ENCODE peak calls at places on chromosomes 3 and 15, in four cellular contexts. E is kidney glomerular epithelial cell; C is effector memory CD4-positive, alpha-beta T cell; A is B cell. J is an unnamed sample.

GRCh38 chr15:51069983-51070382 is 24.7 kb downstream of the TNFAIP8L3 start:
- DNase-seq in E (no peak), C (no peak), A (no peak), J (no peak)

GRCh38 chr3:14645453-14645852 is 6.1 kb upstream of the CCDC174 start:
- DNase-seq in E (no peak), C (no peak), A (no peak), J (no peak)

GRCh38 chr3:129233538-129233937 is 15.9 kb upstream of the COPG1 start:
- DNase-seq in E (no peak), C (no peak), A (peak), J (no peak)

GRCh38 chr15:99108993-99109392 is 4.1 kb downstream of the SYNM start:
- DNase-seq in E (no peak), C (no peak), A (no peak), J (no peak)

GRCh38 chr3:66588340-66588847 is 87.6 kb upstream of the LRIG1 start:
- DNase-seq in E (no peak), C (no peak), A (no peak), J (no peak)

GRCh38 chr3:161672478-161672877 is 175.9 kb downstream of the OTOL1 start:
- DNase-seq in E (no peak), C (no peak), A (no peak), J (no peak)

GRCh38 chr3:27186013-27186412 is 183.2 kb downstream of the NEK10 start:
- DNase-seq in E (no peak), C (no peak), A (no peak), J (no peak)

GRCh38 chr15:70149667-70150404 is 52.1 kb upstream of the TLE3 start:
- DNase-seq in E (peak), C (no peak), A (no peak), J (no peak)

GRCh38 chr3:51704511-51704950 is 2.3 kb upstream of the GRM2 start:
- DNase-seq in E (no peak), C (no peak), A (no peak), J (no peak)

GRCh38 chr3:190370369-190370768 is 17.6 kb upstream of the CLDN16 start:
- DNase-seq in E (no peak), C (no peak), A (no peak), J (no peak)

GRCh38 chr15:63000706-63001105 is 41.8 kb upstream of the TPM1 start:
- DNase-seq in E (no peak), C (no peak), A (no peak), J (no peak)

GRCh38 chr15:30065025-30065801 is 17.5 kb upstream of the GOLGA8J start:
- DNase-seq in E (peak), C (no peak), A (no peak), J (peak)

GRCh38 chr3:99638244-99638948 is at the start of gene COL8A1:
- DNase-seq in E (peak), C (no peak), A (no peak), J (peak)

GRCh38 chr3:39637807-39638206 is 170.3 kb downstream of the MOBP start:
- DNase-seq in E (peak), C (no peak), A (no peak), J (no peak)

GRCh38 chr15:80709542-80709941 is 14.4 kb downstream of the ABHD17C start:
- DNase-seq in E (no peak), C (no peak), A (no peak), J (no peak)

GRCh38 chr15:83733206-83733605 is 79.3 kb downstream of the ADAMTSL3 start:
- DNase-seq in E (peak), C (no peak), A (no peak), J (no peak)

GRCh38 chr15:51403072-51403878 is 61.8 kb downstream of the GLDN start:
- DNase-seq in E (peak), C (no peak), A (no peak), J (no peak)

GRCh38 chr15:91456251-91456718 is 356.2 kb downstream of the SV2B start:
- DNase-seq in E (no peak), C (no peak), A (no peak), J (no peak)

GRCh38 chr3:55180936-55181535 is 253.2 kb upstream of the LRTM1 start:
- DNase-seq in E (peak), C (no peak), A (no peak), J (no peak)

GRCh38 chr3:4508048-4508981 is 15.2 kb downstream of the ITPR1 start:
- DNase-seq in E (no peak), C (no peak), A (no peak), J (no peak)

GRCh38 chr3:174002543-174002942 is 605.0 kb downstream of the NLGN1 start:
- DNase-seq in E (peak), C (no peak), A (no peak), J (no peak)

GRCh38 chr3:45088959-45089358 is 57.2 kb downstream of the CDCP1 start:
- DNase-seq in E (no peak), C (no peak), A (no peak), J (no peak)

GRCh38 chr3:4841783-4842440 is 137.3 kb upstream of the BHLHE40 start:
- DNase-seq in E (no peak), C (no peak), A (no peak), J (no peak)

GRCh38 chr15:65939901-65940617 is 70.8 kb downstream of the RAB11A start:
- DNase-seq in E (peak), C (no peak), A (no peak), J (peak)

GRCh38 chr3:114903213-114903612 is 243.9 kb downstream of the ZBTB20 start:
- DNase-seq in E (no peak), C (no peak), A (no peak), J (no peak)

GRCh38 chr3:64612082-64612860 is 75.5 kb downstream of the ADAMTS9 start:
- DNase-seq in E (no peak), C (no peak), A (no peak), J (no peak)

GRCh38 chr15:82014989-82015388 is 30.8 kb downstream of the MEX3B start:
- DNase-seq in E (no peak), C (no peak), A (no peak), J (no peak)

GRCh38 chr15:40313531-40314398 is 6.0 kb upstream of the PLCB2 start:
- DNase-seq in E (no peak), C (peak), A (no peak), J (no peak)

GRCh38 chr3:61617041-61617440 is 55.7 kb downstream of the PTPRG start:
- DNase-seq in E (peak), C (no peak), A (no peak), J (no peak)

GRCh38 chr15:56537881-56538280 is 72.9 kb upstream of the MNS1 start:
- DNase-seq in E (no peak), C (peak), A (peak), J (no peak)

GRCh38 chr3:194587438-194587931 is 45.7 kb downstream of the TMEM44 start:
- DNase-seq in E (no peak), C (no peak), A (no peak), J (no peak)

GRCh38 chr3:119349353-119349752 is 55.2 kb downstream of the ARHGAP31 start:
- DNase-seq in E (no peak), C (no peak), A (no peak), J (no peak)

GRCh38 chr3:10173926-10174435 is 9.3 kb downstream of the IRAK2 start:
- DNase-seq in E (peak), C (no peak), A (peak), J (peak)